ENCODE peak calls at places on chromosomes 4 and X, in eight cellular contexts. T, Z, D, V, Q, U, C and N are unnamed samples.
A peak's percentile ranks its signal among the peaks of the same experiment; 100 is the strongest.

GRCh38 chr4:36712013-36712412 is 430.6 kb downstream of the DTHD1 start:
- DNase-seq in D (no peak), Z (no peak), V (no peak), C (no peak), U (no peak), T (no peak), Q (no peak), N (no peak)

GRCh38 chrX:63922221-63922620 is 137.2 kb upstream of the ARHGEF9 start:
- DNase-seq in T (no peak), C (no peak), D (peak; percentile 46), U (no peak), Q (no peak), V (no peak), Z (no peak), N (no peak)

GRCh38 chr4:165326831-165327210 is 648 bp upstream of the MSMO1 start:
- DNase-seq in V (no peak), Z (no peak), Q (peak; percentile 64), D (no peak), T (no peak), U (peak; percentile 57), C (no peak), N (peak; percentile 52)

GRCh38 chr4:86744570-86744969 is 104.6 kb downstream of the SLC10A6 start:
- DNase-seq in V (no peak), Z (no peak), Q (no peak), C (no peak), T (no peak), U (no peak), D (no peak), N (no peak)

GRCh38 chr4:1499465-1499864 is 93.2 kb upstream of the NKX1-1 start:
- DNase-seq in T (no peak), Q (no peak), U (no peak), Z (no peak), C (no peak), V (no peak), D (no peak), N (no peak)

GRCh38 chrX:11257290-11257689 is 35.9 kb upstream of the AMELX start:
- DNase-seq in U (no peak), V (no peak), Q (no peak), C (no peak), D (no peak), Z (no peak), T (no peak), N (no peak)

GRCh38 chrX:153984351-153985178 is 12.0 kb downstream of the TMEM187 start:
- DNase-seq in Q (peak; percentile 27), V (no peak), Z (no peak), T (no peak), D (no peak), U (no peak), C (no peak), N (peak; percentile 64)

GRCh38 chr4:188403272-188403671 is 264.0 kb downstream of the TRIML1 start:
- DNase-seq in T (no peak), Q (peak; percentile 2), C (no peak), V (no peak), Z (no peak), U (no peak), D (no peak), N (peak; percentile 4)

GRCh38 chrX:24243692-24244091 is 70.2 kb downstream of the SUPT20HL2 start:
- DNase-seq in V (no peak), D (no peak), U (no peak), T (no peak), C (no peak), Q (no peak), Z (no peak), N (no peak)

GRCh38 chrX:35166023-35166422 is 223.4 kb downstream of the FAM47B start:
- DNase-seq in D (no peak), Z (no peak), U (no peak), V (no peak), C (peak; percentile 0), Q (no peak), T (no peak), N (no peak)

GRCh38 chr4:104490096-104490769 is 4.5 kb downstream of the CXXC4 start:
- DNase-seq in D (peak; percentile 3), C (no peak), V (peak; percentile 83), T (peak; percentile 48), U (no peak), Q (no peak), Z (no peak), N (no peak)

GRCh38 chrX:68936186-68936585 is 107.4 kb downstream of the EFNB1 start:
- DNase-seq in Z (no peak), U (no peak), Q (no peak), T (no peak), C (no peak), D (no peak), V (no peak), N (no peak)

GRCh38 chr4:185211035-185211434 is 1.6 kb downstream of the SNX25 start:
- DNase-seq in Q (peak; percentile 39), D (no peak), Z (no peak), C (peak; percentile 48), T (no peak), V (no peak), U (no peak), N (no peak)

GRCh38 chrX:76617020-76617419 is 189.5 kb downstream of the MAGEE1 start:
- DNase-seq in T (no peak), D (no peak), U (no peak), V (no peak), Z (no peak), Q (no peak), C (no peak), N (no peak)

GRCh38 chr4:94826206-94826605 is 68.5 kb downstream of the BMPR1B start:
- DNase-seq in D (no peak), T (no peak), V (no peak), U (no peak), C (peak; percentile 64), Z (no peak), Q (no peak), N (no peak)

GRCh38 chr4:85967872-85968271 is 392.0 kb downstream of the MAPK10 start:
- DNase-seq in D (no peak), V (no peak), T (no peak), C (no peak), Z (no peak), Q (no peak), U (no peak), N (no peak)

GRCh38 chr4:26458104-26458503 is 32.2 kb downstream of the CCKAR start:
- DNase-seq in U (no peak), C (no peak), Z (no peak), T (no peak), V (no peak), Q (no peak), D (no peak), N (peak; percentile 24)

GRCh38 chrX:129360175-129360574 is 163.1 kb downstream of the SMARCA1 start:
- DNase-seq in T (peak; percentile 62), V (peak; percentile 21), C (peak; percentile 44), Q (peak; percentile 50), Z (peak; percentile 33), U (peak; percentile 61), D (peak; percentile 60), N (peak; percentile 61)

GRCh38 chrX:81215685-81216084 is 13.8 kb downstream of the SH3BGRL start:
- DNase-seq in C (no peak), D (no peak), T (no peak), V (no peak), Z (no peak), Q (no peak), U (no peak), N (no peak)

GRCh38 chr4:125961626-125962025 is 646.9 kb downstream of the FAT4 start:
- DNase-seq in D (no peak), U (no peak), Z (no peak), V (no peak), T (no peak), C (no peak), Q (no peak), N (no peak)

GRCh38 chr4:153448003-153448731 is 18.0 kb upstream of the TMEM131L start:
- DNase-seq in V (no peak), T (no peak), C (no peak), D (no peak), U (no peak), Q (no peak), Z (no peak), N (no peak)

DNA sequence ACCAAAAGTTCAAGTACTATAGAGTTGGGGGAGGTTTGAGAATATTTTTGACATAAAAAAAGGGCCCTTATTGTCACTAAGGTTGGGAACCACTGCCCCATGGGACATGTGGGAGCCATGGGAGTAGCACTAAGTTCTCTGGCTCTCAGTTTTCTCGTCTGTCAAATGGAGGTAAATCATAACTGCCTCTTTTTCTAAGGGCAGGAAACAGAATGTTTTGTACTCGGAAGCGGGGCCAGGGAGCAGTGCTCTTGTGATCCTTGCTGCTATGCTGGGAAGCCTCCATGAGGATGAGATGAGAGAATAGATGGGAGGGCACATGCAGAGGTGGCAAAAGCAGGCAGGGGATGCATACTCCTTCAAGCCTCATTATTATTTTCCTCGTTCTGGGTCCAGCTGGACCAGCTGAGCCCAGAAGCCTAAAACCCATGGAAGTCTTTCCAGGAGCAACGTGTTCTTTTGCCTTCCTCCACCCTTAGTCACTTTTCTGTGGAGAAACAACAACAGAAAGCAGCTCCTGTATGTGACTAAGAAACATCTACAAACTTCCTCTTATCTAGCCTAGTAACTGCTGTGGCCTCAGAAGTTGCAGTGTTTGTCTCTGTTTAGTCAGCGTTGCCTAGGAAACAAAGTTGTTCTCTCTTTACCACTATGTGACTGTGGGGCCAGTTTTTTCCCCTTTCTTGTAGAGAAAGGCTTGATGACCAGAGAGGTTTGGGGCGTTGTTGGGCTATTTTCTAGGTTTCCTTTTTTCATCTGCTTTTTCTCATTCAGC is 64.8 kb downstream of the TSC22D3 start:
- DNase-seq in Z (peak; percentile 33), D (peak; percentile 84), C (peak; percentile 87), V (peak; percentile 87), U (peak; percentile 43), T (no peak), Q (peak; percentile 76), N (peak; percentile 94)
- TF ChIP-seq POLR2A in Z (no peak), D (no peak), C (no peak), V (no peak), U (no peak), T (no peak), Q (no peak), N (no peak)

GRCh38 chr4:114785570-114785969 is 187.0 kb downstream of the UGT8 start:
- DNase-seq in Q (no peak), Z (no peak), D (no peak), T (no peak), U (no peak), V (no peak), C (no peak), N (no peak)

GRCh38 chr4:114780205-114780604 is 181.6 kb downstream of the UGT8 start:
- DNase-seq in U (peak; percentile 14), Q (no peak), Z (peak; percentile 24), V (no peak), D (peak; percentile 16), C (peak; percentile 9), T (no peak), N (peak; percentile 21)

GRCh38 chr4:114782842-114783595 is 184.4 kb downstream of the UGT8 start:
- DNase-seq in Q (no peak), U (no peak), D (no peak), C (no peak), Z (no peak), T (no peak), V (no peak), N (no peak)
- TF ChIP-seq MAX in Q (no peak), U (no peak), D (no peak), C (no peak), Z (no peak), T (no peak), V (no peak), N (no peak)

GRCh38 chrX:96126182-96126581 is 558.5 kb upstream of the DIAPH2 start:
- DNase-seq in U (no peak), Q (no peak), C (no peak), T (no peak), D (no peak), Z (no peak), V (no peak), N (no peak)
- TF ChIP-seq CTCF in U (no peak), Q (no peak), C (no peak), T (no peak), D (no peak), Z (no peak), V (no peak), N (no peak)

GRCh38 chrX:292900-293897 is 12.0 kb downstream of the PLCXD1 start:
- DNase-seq in D (no peak), C (no peak), U (no peak), V (no peak), T (no peak), Z (no peak), Q (no peak), N (no peak)
- TF ChIP-seq POLR2A in D (no peak), C (no peak), U (no peak), V (peak; percentile 24), T (no peak), Z (no peak), Q (no peak), N (no peak)